ENCODE peak calls at places on chromosome 10, in five cellular contexts. J is stimulated activated CD8-positive, alpha-beta memory T cell treated with anti-CD3 and anti-CD28 coated beads, Interleukin-2, amount 100 ng/mL, for 48 hours; L is CD4-positive, alpha-beta T cell; M is OCI-LY7; C is WTC11. Z is an unnamed sample.

GRCh38 chr10:31204090-31204489 is 114.9 kb upstream of the ZEB1 start:
- DNase-seq in C (no peak), M (no peak), L (no peak), J (no peak), Z (no peak)

GRCh38 chr10:29130190-29130673 is 158.6 kb upstream of the LYZL1 start:
- DNase-seq in M (peak; percentile 2), J (no peak), L (no peak), C (no peak), Z (no peak)

GRCh38 chr10:132094581-132095234 is 29.0 kb downstream of the JAKMIP3 start:
- DNase-seq in L (no peak), J (no peak), C (no peak), M (no peak), Z (no peak)

GRCh38 chr10:14093735-14094484 is 236.8 kb downstream of the FRMD4A start:
- DNase-seq in J (no peak), L (no peak), C (peak; percentile 63), M (no peak), Z (no peak)

GRCh38 chr10:84590794-84591193 is 262.4 kb downstream of the CCSER2 start:
- DNase-seq in L (no peak), C (no peak), J (no peak), M (no peak), Z (no peak)

GRCh38 chr10:98963608-98964007 is 272.0 kb downstream of the HPSE2 start:
- DNase-seq in M (no peak), J (no peak), C (no peak), L (no peak), Z (no peak)

GRCh38 chr10:5811387-5811821 is 1.8 kb downstream of the GDI2 start:
- DNase-seq in L (no peak), J (no peak), C (no peak), M (peak; percentile 43), Z (no peak)

GRCh38 chr10:35412900-35413491 is 76.7 kb downstream of the CCNY start:
- DNase-seq in C (no peak), L (no peak), J (no peak), M (no peak), Z (no peak)

GRCh38 chr10:61135276-61135721 is 191.3 kb upstream of the RHOBTB1 start:
- DNase-seq in M (peak; percentile 7), C (peak; percentile 12), J (no peak), L (no peak), Z (no peak)

GRCh38 chr10:124532106-124532641 is 70.6 kb downstream of the LHPP start:
- DNase-seq in M (peak; percentile 77), J (no peak), C (peak; percentile 78), L (no peak), Z (no peak)

GRCh38 chr10:89814278-89814677 is 112.9 kb downstream of the KIF20B start:
- DNase-seq in J (no peak), L (no peak), C (no peak), M (no peak), Z (no peak)

GRCh38 chr10:128035557-128035973 is 90.7 kb downstream of the MKI67 start:
- DNase-seq in J (no peak), L (peak; percentile 52), M (peak; percentile 40), C (peak; percentile 82), Z (peak; percentile 49)

GRCh38 chr10:18738835-18739234 is 79.6 kb downstream of the ARL5B start:
- DNase-seq in C (no peak), M (no peak), J (no peak), L (no peak), Z (no peak)

GRCh38 chr10:22824984-22825383 is 102.9 kb upstream of the ARMC3 start:
- DNase-seq in M (no peak), C (no peak), J (no peak), L (no peak), Z (no peak)

GRCh38 chr10:72951760-72952159 is 2.8 kb downstream of the PLA2G12B start:
- DNase-seq in L (no peak), J (no peak), M (no peak), C (no peak), Z (no peak)

GRCh38 chr10:118258285-118258684 is 83.8 kb downstream of the FAM204A start:
- DNase-seq in L (no peak), C (no peak), M (no peak), J (no peak), Z (no peak)

GRCh38 chr10:49646256-49646870 is 32.5 kb downstream of the CHAT start:
- DNase-seq in C (peak; percentile 10), L (no peak), M (no peak), J (no peak), Z (no peak)

GRCh38 chr10:33981301-33981700 is 646.8 kb upstream of the NRP1 start:
- DNase-seq in M (no peak), C (no peak), L (no peak), J (no peak), Z (no peak)

GRCh38 chr10:99927719-99928280 is 81.9 kb downstream of the DNMBP start:
- DNase-seq in L (no peak), C (no peak), M (no peak), J (no peak), Z (no peak)

Z was measured in GM12892.